ENCODE peak calls at places on chromosomes 13 and 19, in four cellular contexts. N, S, F and M are unnamed samples.
A peak's percentile ranks its signal among the peaks of the same experiment; 100 is the strongest.

GRCh38 chr19:48452255-48452654 is 3.1 kb upstream of the KCNJ14 start:
- DNase-seq in N (no peak), S (peak; percentile 20), F (no peak), M (no peak)

GRCh38 chr19:15129856-15130580 is 22.8 kb downstream of the SYDE1 start:
- DNase-seq in N (no peak), S (no peak), F (no peak), M (no peak)

GRCh38 chr19:53394522-53394973 is 401 bp upstream of the ZNF765 start:
- DNase-seq in N (peak; percentile 1), S (peak; percentile 6), F (peak; percentile 48), M (no peak)

GRCh38 chr13:110240943-110241342 is 66.0 kb downstream of the COL4A1 start:
- DNase-seq in N (no peak), S (no peak), F (no peak), M (no peak)

GRCh38 chr19:55358943-55359908 is 3.8 kb downstream of the GARIN5B start:
- DNase-seq in N (no peak), S (no peak), F (no peak), M (no peak)

GRCh38 chr19:18156841-18157464 is 4.0 kb downstream of the PIK3R2 start:
- DNase-seq in N (no peak), S (peak; percentile 89), F (peak; percentile 63), M (peak; percentile 85)

GRCh38 chr19:9109959-9110358 is 2.7 kb upstream of the OR7G2 start:
- DNase-seq in N (no peak), S (no peak), F (peak; percentile 5), M (no peak)

GRCh38 chr13:112603641-112604220 is 15.8 kb upstream of the TUBGCP3 start:
- DNase-seq in N (no peak), S (no peak), F (no peak), M (peak; percentile 56)

GRCh38 chr19:55098716-55099556 is 18.5 kb downstream of the PPP1R12C start:
- DNase-seq in N (no peak), S (no peak), F (no peak), M (no peak)

GRCh38 chr13:42574011-42574410 is at the start of gene TNFSF11:
- DNase-seq in N (no peak), S (no peak), F (no peak), M (no peak)

GRCh38 chr13:40589285-40590109 is 76.9 kb downstream of the FOXO1 start:
- DNase-seq in N (peak; percentile 88), S (no peak), F (peak; percentile 56), M (peak; percentile 94)

GRCh38 chr19:47601180-47601904 is 7.6 kb upstream of the BICRA start:
- DNase-seq in N (no peak), S (no peak), F (peak; percentile 29), M (no peak)

GRCh38 chr19:1862424-1863307 is 713 bp downstream of the KLF16 start:
- DNase-seq in N (no peak), S (peak; percentile 53), F (no peak), M (no peak)

GRCh38 chr13:113506025-113506685 is 15.6 kb upstream of the DCUN1D2 start:
- DNase-seq in N (no peak), S (peak; percentile 37), F (no peak), M (no peak)

GRCh38 chr19:7366701-7367420 is 18.1 kb downstream of the ARHGEF18 start:
- DNase-seq in N (no peak), S (peak; percentile 53), F (peak; percentile 16), M (peak; percentile 32)

GRCh38 chr19:48735031-48735615 is 5.3 kb downstream of the RASIP1 start:
- DNase-seq in N (no peak), S (no peak), F (no peak), M (no peak)

GRCh38 chr13:94706101-94706853 is 6.1 kb downstream of the SOX21 start:
- DNase-seq in N (no peak), S (no peak), F (no peak), M (no peak)

GRCh38 chr19:16142032-16142580 is 1.4 kb upstream of the HSH2D start:
- DNase-seq in N (no peak), S (no peak), F (no peak), M (no peak)

GRCh38 chr13:44506719-44507118 is 69.4 kb downstream of the TSC22D1 start:
- DNase-seq in N (no peak), S (no peak), F (peak; percentile 15), M (no peak)

GRCh38 chr13:40665061-40665753 is 1.2 kb downstream of the FOXO1 start:
- DNase-seq in N (no peak), S (peak; percentile 47), F (no peak), M (no peak)

GRCh38 chr19:13082192-13083007 is 20.3 kb downstream of the LYL1 start:
- DNase-seq in N (no peak), S (peak; percentile 41), F (peak; percentile 52), M (peak; percentile 57)

GRCh38 chr19:5205937-5206750 is 134.5 kb downstream of the PTPRS start:
- DNase-seq in N (no peak), S (no peak), F (no peak), M (no peak)
- TF ChIP-seq MYC in N (no peak), S (no peak), F (no peak), M (no peak)

DNA sequence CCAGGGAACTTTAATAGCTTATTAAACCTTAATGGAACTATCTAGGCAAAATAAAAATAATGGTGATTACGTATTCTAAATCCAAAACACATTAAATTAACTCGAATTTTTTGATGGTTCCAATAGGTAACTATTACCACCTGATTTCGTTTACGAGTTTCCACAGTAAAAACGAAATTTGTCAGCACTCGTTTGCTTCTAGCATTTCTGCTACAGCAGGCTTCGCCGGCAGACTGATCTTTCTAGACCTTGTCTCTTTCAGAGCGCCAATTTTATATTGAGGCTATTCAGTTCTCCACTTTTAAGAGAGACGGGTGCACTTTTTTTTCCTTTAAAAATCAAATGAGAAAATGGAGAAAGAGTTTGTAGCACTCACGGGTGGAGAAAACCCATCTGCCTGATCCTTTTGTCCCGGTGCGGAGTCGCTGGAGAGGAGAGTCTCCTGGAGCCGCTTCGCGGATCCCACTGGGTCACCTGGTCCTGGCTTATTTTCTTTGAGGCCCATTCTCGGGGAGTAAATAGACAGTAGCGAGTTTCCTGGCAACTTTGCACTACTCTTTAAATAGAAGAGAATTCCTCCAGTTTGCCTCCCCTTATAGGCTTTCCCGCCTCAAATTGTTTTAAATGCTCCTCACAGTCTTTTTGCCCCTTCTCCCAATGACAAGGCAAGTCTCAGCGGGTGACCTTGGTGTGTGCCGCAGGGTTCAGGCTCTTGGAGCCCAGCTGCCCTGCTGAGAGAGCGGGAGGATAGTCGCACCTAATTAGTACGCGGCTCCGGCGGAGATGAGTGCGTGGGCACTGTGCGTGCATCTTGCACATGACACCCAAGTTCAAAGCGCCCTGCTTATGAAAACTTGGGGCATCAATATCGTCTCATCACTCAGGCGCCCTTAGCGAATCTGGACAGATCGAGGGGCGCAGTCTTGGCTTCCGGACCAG is 117.0 kb downstream of the KCNRG start:
- DNase-seq in N (no peak), S (no peak), F (no peak), M (no peak)
- H3K27me3 ChIP-seq in N (peaks cover 30% of the 10 kb centered on the region), S (no peaks in the 10 kb centered on the region), F (peaks cover 34% of the 10 kb centered on the region), M (peaks cover 43% of the 10 kb centered on the region)

GRCh38 chr19:3803114-3803888 is 17.1 kb upstream of the MATK start:
- DNase-seq in N (no peak), S (no peak), F (no peak), M (no peak)
- TF ChIP-seq MYC in N (no peak), S (no peak), F (no peak), M (no peak)

DNA sequence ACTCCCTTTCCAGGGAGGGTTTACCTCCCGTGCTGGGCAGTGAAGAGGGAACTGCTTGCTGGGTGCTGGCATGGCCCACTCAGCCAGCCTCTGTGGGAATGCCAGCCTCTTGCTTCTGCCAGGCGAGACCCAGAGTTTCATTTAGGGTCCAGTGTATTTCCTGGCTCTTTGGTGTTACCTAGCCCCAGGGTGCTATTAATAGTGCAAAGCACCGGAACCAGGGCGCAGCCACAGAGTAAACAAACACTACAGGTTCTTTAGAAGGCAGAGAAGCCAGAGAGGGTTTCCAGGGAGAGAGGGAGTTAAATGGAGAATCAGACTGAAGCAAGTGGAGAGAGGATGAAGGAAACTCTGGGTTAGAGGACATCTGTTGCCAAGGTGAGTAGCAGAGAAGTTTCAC is 74.9 kb upstream of the SPATA13 start:
- DNase-seq in N (no peak), S (no peak), F (peak; percentile 23), M (no peak)
- H3K27me3 ChIP-seq in N (no peaks in the 10 kb centered on the region), S (peaks cover 10% of the 10 kb centered on the region), F (peaks cover 30% of the 10 kb centered on the region), M (peaks cover 2% of the 10 kb centered on the region)

DNA sequence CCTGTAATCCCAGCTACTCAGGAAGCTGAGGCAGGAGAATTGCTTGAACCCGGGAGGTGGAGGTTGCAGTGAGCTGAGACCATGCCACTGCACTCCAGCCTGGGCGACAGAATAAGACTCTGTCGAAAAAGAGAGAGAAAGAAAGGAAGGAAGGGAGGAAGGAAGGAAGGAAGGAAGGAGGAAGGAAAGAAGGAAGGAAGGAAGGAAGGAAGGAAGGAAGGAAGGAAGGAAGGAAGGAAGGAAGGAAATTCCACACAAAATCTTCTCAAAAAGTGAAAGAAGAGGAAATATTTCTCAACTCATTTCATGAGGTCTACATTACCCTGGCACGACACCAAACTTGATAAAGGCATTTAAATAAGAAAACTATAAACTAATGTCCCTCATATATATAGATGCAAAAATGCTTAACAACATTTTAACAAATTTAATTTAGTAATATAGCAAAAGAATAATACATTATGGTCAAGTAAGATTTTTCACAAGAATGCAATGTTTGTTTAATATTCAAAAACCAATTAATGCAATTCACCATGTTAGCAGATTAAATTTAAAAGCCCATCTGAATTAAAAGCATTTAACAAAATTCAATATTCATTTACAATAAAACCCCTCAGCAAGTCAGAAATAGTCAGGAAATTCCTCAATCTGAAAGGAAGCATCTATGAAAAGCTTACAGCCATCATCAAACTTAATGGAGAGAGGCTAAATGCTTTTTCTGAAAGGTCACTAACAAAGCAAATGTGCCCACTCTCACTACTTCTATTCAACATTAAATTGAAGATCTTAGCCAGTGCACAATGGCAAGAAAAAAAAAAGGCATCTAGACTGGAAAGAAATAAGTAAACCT is 12.0 kb upstream of the CPB2 start:
- DNase-seq in N (no peak), S (no peak), F (no peak), M (no peak)
- TF ChIP-seq MYC in N (no peak), S (no peak), F (no peak), M (no peak)

DNA sequence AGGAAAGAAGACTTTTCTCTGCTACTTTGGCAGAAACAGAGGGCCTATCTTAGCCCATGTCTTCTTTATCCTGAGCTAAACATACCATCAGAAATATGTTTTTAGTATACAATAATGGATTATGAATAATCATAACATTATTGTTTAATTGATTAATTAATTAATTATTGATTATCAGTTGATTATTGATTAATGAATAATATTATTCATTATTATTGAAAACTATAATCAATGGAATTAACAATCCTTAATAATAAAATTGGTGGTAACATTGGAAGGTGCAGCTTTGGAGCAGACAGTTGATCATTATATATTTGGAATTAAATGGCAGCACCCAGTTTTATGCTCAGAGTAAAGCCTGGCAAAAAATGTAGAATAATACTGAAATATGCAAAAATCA is 655.9 kb upstream of the ARGLU1 start:
- DNase-seq in N (no peak), S (no peak), F (no peak), M (no peak)
- H3K27me3 ChIP-seq in N (no peaks in the 10 kb centered on the region), S (no peaks in the 10 kb centered on the region), F (peaks cover 9% of the 10 kb centered on the region), M (peaks cover 2% of the 10 kb centered on the region)

GRCh38 chr13:81874681-81875661 is 1534.0 kb upstream of the SPRY2 start:
- DNase-seq in N (no peak), S (no peak), F (peak; percentile 10), M (no peak)
- TF ChIP-seq MYC in N (no peak), S (no peak), F (no peak), M (no peak)

DNA sequence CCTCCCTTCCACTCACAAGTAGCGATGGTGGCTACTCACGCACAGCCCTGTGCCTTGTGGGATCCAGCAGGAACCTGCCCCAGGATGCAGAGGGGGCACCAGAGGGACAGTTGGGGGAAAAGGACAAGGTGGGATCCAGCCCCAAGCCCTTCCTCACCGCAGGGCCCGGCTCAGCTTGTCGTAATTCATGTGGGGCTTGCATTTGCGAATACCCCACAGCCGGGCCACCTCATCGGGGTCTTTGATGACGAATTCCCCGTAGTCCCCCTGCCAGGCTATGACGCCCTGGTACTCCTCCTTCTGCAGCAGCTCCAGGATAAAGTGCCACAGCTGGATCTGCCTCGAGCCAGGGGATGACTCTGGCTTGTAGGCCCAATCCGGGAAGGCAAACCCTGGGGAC is 18.5 kb downstream of the ERFL start:
- DNase-seq in N (no peak), S (no peak), F (no peak), M (no peak)
- H3K27me3 ChIP-seq in N (no peaks in the 10 kb centered on the region), S (peaks cover 34% of the 10 kb centered on the region), F (peaks cover 25% of the 10 kb centered on the region), M (peaks cover 37% of the 10 kb centered on the region)